ENCODE peak calls at places on chromosomes 5 and 9, in ten cellular contexts. T is A549, B is GM12878, C is H1, V is ovary, K is HepG2, N is transverse colon, E is suprapubic skin, U is tibial nerve, J is upper lobe of left lung. A is an unnamed sample.

GRCh38 chr5:145787001-145787400 is 48.1 kb downstream of the PRELID2 start:
- DNase-seq in T (no peak), B (no peak), C (no peak), V (no peak), K (no peak), N (no peak), E (no peak), U (no peak), J (no peak), A (no peak)

GRCh38 chr5:31675472-31675871 is 36.5 kb downstream of the PDZD2 start:
- DNase-seq in T (no peak), B (no peak), C (no peak), V (no peak), K (no peak), N (no peak), E (no peak), U (no peak), J (no peak), A (no peak)

GRCh38 chr5:96262105-96262504 is 170.9 kb downstream of the PCSK1 start:
- DNase-seq in T (no peak), B (no peak), C (no peak), V (no peak), K (no peak), N (no peak), E (no peak), U (no peak), J (no peak), A (no peak)

GRCh38 chr9:113416149-113416726 is 5.7 kb downstream of the C9orf43 start:
- DNase-seq in T (no peak), B (peak; percentile 67), C (no peak), V (no peak), K (no peak), N (no peak), E (no peak), U (no peak), J (no peak), A (no peak)

GRCh38 chr9:91241909-91242308 is 119.8 kb downstream of the AUH start:
- DNase-seq in T (no peak), B (no peak), C (no peak), V (no peak), K (no peak), N (no peak), E (no peak), U (no peak), J (peak; percentile 42), A (no peak)

GRCh38 chr9:78396087-78396486 is 99.2 kb downstream of the PSAT1 start:
- DNase-seq in T (no peak), B (no peak), C (no peak), V (no peak), K (peak; percentile 30), N (no peak), E (no peak), U (no peak), J (no peak), A (no peak)

GRCh38 chr9:99811598-99812383 is 9.9 kb upstream of the NR4A3 start:
- DNase-seq in T (no peak), B (no peak), C (no peak), V (no peak), K (no peak), N (no peak), E (no peak), U (no peak), J (no peak), A (no peak)

GRCh38 chr5:162037431-162037830 is 30.1 kb upstream of the GABRG2 start:
- DNase-seq in T (no peak), B (no peak), C (no peak), V (no peak), K (no peak), N (no peak), E (no peak), U (no peak), J (no peak), A (no peak)

GRCh38 chr5:13503017-13503416 is 441.5 kb downstream of the DNAH5 start:
- DNase-seq in T (no peak), B (no peak), C (no peak), V (no peak), K (no peak), N (no peak), E (no peak), U (no peak), J (no peak), A (no peak)
- TF ChIP-seq EP300 in T (no peak), B (no peak), C (no peak), V (no peak), K (no peak), N (no peak), E (no peak), U (no peak), J (no peak), A (no peak)

GRCh38 chr9:133144887-133145466 is 18.7 kb downstream of the GBGT1 start:
- DNase-seq in T (no peak), B (no peak), C (no peak), V (no peak), K (no peak), N (peak; percentile 20), E (no peak), U (no peak), J (no peak), A (no peak)

GRCh38 chr9:133142657-133143592 is 20.8 kb downstream of the GBGT1 start:
- DNase-seq in T (no peak), B (no peak), C (no peak), V (no peak), K (no peak), N (peak; percentile 68), E (no peak), U (no peak), J (no peak), A (peak; percentile 25)

GRCh38 chr9:133141833-133142594 is 21.0 kb upstream of the RALGDS start:
- DNase-seq in T (no peak), B (no peak), C (no peak), V (no peak), K (no peak), N (peak; percentile 61), E (peak; percentile 91), U (no peak), J (peak; percentile 68), A (peak; percentile 88)

GRCh38 chr9:133143639-133144141 is 20.0 kb downstream of the GBGT1 start:
- DNase-seq in T (no peak), B (no peak), C (no peak), V (no peak), K (no peak), N (no peak), E (no peak), U (no peak), J (no peak), A (peak; percentile 24)

DNA sequence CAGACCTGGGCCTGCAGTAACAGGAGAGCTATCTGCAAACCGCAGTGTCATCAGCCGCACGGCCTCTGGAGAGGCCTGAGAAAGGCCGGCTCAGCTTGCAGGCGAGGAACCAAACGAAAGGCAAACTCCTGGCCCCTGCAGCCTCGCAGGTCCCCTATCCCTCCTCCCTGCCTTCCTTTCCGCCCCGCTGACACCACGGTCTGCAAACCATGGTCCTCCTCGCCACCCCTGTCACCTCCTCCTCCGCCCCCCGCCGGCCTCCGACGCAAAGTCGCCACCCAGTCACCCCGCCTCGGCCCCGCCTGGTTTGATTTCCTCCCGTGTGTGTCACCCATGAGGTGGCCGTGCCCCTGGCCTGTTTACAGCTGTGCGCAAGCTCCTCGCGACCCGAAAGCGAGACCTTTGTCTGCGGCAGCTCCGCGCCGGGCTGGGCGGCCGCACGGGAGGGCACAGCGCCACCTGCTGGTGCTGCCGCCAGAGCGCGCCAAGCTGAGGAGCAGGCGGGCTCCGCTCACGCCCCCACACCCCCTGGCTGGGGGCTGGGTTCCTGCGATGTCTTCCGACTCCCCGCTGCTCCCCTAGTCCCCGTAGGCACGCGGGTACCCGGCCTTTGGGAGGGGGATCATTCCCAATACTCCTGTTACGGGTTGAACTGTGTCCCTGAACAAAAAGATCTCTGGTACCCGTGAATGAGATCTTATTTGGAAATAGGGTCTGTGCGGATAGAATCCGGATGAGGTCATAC is 19.4 kb downstream of the GBGT1 start:
- DNase-seq in T (peak; percentile 86), B (peak; percentile 72), C (peak; percentile 94), V (peak; percentile 76), K (peak; percentile 81), N (peak; percentile 95), E (peak; percentile 94), U (peak; percentile 58), J (peak; percentile 91), A (peak; percentile 86)
- TF ChIP-seq POLR2A in T (no peak), B (no peak), C (peak; percentile 47), V (peak; percentile 22), K (no peak), N (peak; percentile 66), E (no peak), U (no peak), J (peak; percentile 44), A (no peak)

DNA sequence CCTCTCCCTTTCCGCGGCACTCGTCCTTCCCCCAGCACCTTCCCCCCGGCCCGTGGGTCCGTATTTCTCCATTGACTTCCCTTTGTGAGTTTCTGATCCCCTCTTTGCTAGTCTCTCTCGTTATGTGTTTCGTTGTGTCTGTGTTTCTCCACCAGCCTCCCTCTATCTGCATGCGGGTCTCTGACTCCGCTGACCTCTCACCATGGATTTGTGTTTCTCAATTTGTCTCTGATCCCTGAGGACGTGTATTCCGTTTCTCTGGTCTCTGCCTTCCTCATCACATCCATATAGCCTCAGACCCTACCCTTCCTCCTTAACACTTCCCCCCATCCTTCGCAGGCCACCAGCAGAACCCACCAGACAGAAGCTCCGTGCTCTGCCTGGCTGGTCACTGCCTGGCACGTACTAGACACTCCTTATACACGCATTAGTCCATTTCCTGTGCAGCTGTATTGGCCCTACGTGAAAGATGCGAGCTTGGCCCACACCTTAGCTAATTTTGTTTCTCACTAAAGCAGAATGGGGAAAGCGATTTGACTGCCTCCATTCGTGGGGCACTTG is 606 bp downstream of the B4GALT7 start:
- DNase-seq in T (no peak), B (no peak), C (no peak), V (no peak), K (no peak), N (no peak), E (no peak), U (no peak), J (no peak), A (no peak)
- TF ChIP-seq EP300 in T (no peak), B (no peak), C (no peak), V (no peak), K (no peak), N (no peak), E (no peak), U (no peak), J (no peak), A (no peak)

GRCh38 chr5:80407735-80408474 is at the start of gene ZFYVE16:
- DNase-seq in T (peak; percentile 88), B (peak; percentile 87), C (peak; percentile 99), V (peak; percentile 99), K (peak; percentile 95), N (peak; percentile 99), E (peak; percentile 99), U (peak; percentile 96), J (peak; percentile 98), A (peak; percentile 99)
- TF ChIP-seq POLR2A in T (peak; percentile 79), B (peak; percentile 95), C (peak; percentile 95), V (peak; percentile 79), K (peak; percentile 87), N (peak; percentile 94), E (peak; percentile 87), U (peak; percentile 81), J (peak; percentile 92), A (no peak)

DNA sequence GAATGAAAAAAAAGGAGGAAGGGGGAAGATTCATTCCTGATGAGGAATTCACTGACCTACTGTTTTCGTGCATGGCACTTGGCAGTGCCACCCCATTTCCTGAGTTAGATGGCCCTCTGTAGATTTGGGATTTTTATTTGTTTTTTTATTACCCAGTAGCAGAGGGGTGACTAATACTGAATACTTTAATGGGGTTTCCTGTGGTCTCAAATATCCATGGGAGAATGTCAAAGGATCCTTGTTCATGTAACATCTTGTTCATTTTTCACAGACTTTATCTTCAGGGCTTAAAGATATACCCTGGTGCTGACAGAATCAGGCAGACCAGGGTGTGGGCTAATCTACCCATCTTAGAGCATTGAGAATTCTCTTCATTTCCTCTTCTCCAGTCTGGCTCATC is 93.0 kb downstream of the MAMDC2 start:
- DNase-seq in T (no peak), B (no peak), C (no peak), V (no peak), K (no peak), N (no peak), E (no peak), U (no peak), J (no peak), A (no peak)
- TF ChIP-seq EP300 in T (no peak), B (no peak), C (no peak), V (no peak), K (no peak), N (no peak), E (no peak), U (no peak), J (no peak), A (no peak)